ENCODE peak calls at places on chromosome 3, in nine cellular contexts. T is left ventricle myocardium inferior; F is hepatocyte; X is ovary; R is GM23248; H is AG04450; B is CD4-positive, alpha-beta memory T cell; J is cardiac muscle cell; Y is uterus. N is an unnamed sample. For H3K9me3, the result is how much of the 10 kb centered on the place peaks cover.

GRCh38 chr3:59540241-59540640 is 490.4 kb upstream of the CFAP20DC start:
- DNase-seq in T (no peak), F (no peak), X (no peak), R (peak), H (peak), B (no peak), J (no peak), Y (no peak), N (no peak)

GRCh38 chr3:72177075-72178050 is 392.4 kb upstream of the PROK2 start:
- DNase-seq in T (peak), F (peak), X (peak), R (peak), H (no peak), B (no peak), J (peak), Y (peak), N (peak)

GRCh38 chr3:115100806-115101205 is 46.3 kb downstream of the ZBTB20 start:
- DNase-seq in T (no peak), F (no peak), X (no peak), R (no peak), H (no peak), B (no peak), J (no peak), Y (no peak), N (no peak)

GRCh38 chr3:59235221-59236012 is 185.6 kb upstream of the CFAP20DC start:
- DNase-seq in T (no peak), F (no peak), X (no peak), R (peak), H (no peak), B (peak), J (no peak), Y (no peak), N (no peak)

GRCh38 chr3:179526989-179527391 is 35.7 kb upstream of the ACTL6A start:
- DNase-seq in T (peak), F (peak), X (peak), R (peak), H (peak), B (no peak), J (peak), Y (peak), N (peak)

GRCh38 chr3:138173769-138174420 is 826 bp downstream of the DBR1 start:
- DNase-seq in T (no peak), F (peak), X (no peak), R (peak), H (no peak), B (no peak), J (no peak), Y (no peak), N (no peak)

GRCh38 chr3:179175358-179175757 is 27.2 kb downstream of the PIK3CA start:
- DNase-seq in T (no peak), F (no peak), X (no peak), R (peak), H (no peak), B (no peak), J (no peak), Y (no peak), N (no peak)

GRCh38 chr3:143831208-143831607 is 17.1 kb downstream of the SLC9A9 start:
- DNase-seq in T (no peak), F (no peak), X (no peak), R (peak), H (no peak), B (no peak), J (peak), Y (no peak), N (no peak)

GRCh38 chr3:70053293-70053692 is 53.8 kb downstream of the SAMMSON start:
- DNase-seq in T (no peak), F (no peak), X (no peak), R (no peak), H (no peak), B (no peak), J (no peak), Y (no peak), N (no peak)

GRCh38 chr3:191136347-191136746 is 62.7 kb upstream of the OSTN start:
- DNase-seq in T (no peak), F (no peak), X (no peak), R (peak), H (no peak), B (no peak), J (peak), Y (no peak), N (no peak)

GRCh38 chr3:156816091-156816793 is 9.9 kb upstream of the LEKR1 start:
- DNase-seq in T (peak), F (peak), X (peak), R (peak), H (no peak), B (no peak), J (peak), Y (peak), N (peak)

GRCh38 chr3:107421170-107421792 is 44.0 kb downstream of the CCDC54 start:
- DNase-seq in T (no peak), F (peak), X (no peak), R (peak), H (no peak), B (peak), J (peak), Y (no peak), N (no peak)

GRCh38 chr3:186425788-186426730 is 64.0 kb upstream of the DGKG start:
- DNase-seq in T (no peak), F (peak), X (no peak), R (peak), H (peak), B (no peak), J (peak), Y (no peak), N (no peak)

GRCh38 chr3:123511084-123511483 is 62.2 kb upstream of the ADCY5 start:
- DNase-seq in T (no peak), F (no peak), X (no peak), R (no peak), H (no peak), B (no peak), J (no peak), Y (no peak), N (no peak)

GRCh38 chr3:151281671-151282334 is 3.5 kb upstream of the P2RY14 start:
- DNase-seq in T (no peak), F (no peak), X (no peak), R (no peak), H (peak), B (no peak), J (no peak), Y (no peak), N (no peak)

GRCh38 chr3:160755776-160756304 is at the start of gene PPM1L:
- DNase-seq in T (peak), F (peak), X (peak), R (peak), H (no peak), B (peak), J (peak), Y (peak), N (peak)

DNA sequence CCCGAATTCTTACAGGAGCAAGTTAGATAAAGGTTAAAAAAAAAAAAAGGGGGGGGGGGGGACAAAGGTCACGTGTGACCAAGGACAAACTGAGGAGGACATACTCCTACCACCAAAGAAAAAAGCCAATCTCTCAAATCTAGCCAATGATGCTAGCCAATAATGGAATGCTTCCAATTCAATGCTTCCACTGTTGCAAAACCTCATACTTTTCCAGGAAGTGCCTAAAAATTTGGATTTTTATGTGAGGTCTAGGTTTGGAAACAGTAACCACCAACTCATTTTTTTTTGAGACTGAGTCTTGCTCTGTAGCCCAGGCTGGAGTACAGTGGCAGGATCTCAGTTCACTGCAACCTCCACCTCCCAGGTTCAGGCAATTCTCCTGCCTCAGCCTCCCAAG is 11.4 kb downstream of the MSL2 start:
- DNase-seq in T (no peak), F (no peak), X (no peak), R (peak), H (no peak), B (no peak), J (peak), Y (no peak), N (no peak)
- H3K9me3 ChIP-seq in T (under half), F (under half), X (under half), R (under half), H (under half), B (under half), J (under half), Y (under half), N (under half)

GRCh38 chr3:44568561-44568960 is 13.6 kb downstream of the ZKSCAN7 start:
- DNase-seq in T (no peak), F (no peak), X (no peak), R (peak), H (no peak), B (no peak), J (no peak), Y (no peak), N (no peak)

GRCh38 chr3:44576661-44577060 is 8.1 kb upstream of the ZNF660 start:
- DNase-seq in T (no peak), F (no peak), X (no peak), R (no peak), H (no peak), B (no peak), J (no peak), Y (no peak), N (no peak)

DNA sequence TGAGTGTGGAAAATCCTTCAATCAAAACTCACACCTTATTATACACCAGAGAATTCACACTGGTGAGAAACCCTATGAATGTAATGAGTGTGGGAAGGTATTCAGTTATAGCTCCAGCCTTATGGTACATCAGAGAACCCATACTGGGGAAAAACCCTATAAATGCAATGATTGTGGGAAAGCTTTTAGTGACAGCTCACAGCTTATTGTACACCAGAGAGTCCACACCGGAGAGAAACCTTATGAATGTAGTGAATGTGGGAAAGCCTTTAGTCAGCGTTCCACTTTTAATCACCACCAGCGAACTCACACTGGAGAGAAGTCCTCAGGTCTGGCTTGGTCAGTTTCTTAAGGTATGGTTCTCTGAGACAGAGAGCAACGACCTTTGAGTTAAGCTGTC is 13.7 kb upstream of the ZNF660 start:
- DNase-seq in T (no peak), F (no peak), X (no peak), R (no peak), H (no peak), B (no peak), J (no peak), Y (no peak), N (no peak)
- H3K9me3 ChIP-seq in T (under half), F (under half), X (under half), R (under half), H (under half), B (under half), J (under half), Y (under half), N (under half)

DNA sequence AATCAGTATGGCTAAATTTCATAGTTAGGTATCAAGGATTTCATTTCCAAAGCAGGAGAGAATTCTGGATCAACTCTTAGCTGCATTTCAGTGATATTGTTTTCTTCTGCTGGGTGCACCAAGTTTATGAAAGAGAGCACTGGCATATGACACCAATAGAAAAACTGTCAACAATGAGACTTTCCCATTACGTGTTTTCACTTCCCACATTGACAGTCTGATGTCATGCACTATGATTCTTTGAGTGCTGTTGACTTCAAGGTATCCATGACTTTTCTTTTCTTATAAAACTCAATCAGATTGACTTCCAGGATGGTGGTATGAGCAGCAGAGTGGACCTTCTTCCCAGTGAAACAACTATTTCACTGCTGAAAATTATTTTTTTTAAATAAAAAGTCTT is 476.1 kb downstream of the EDEM1 start:
- DNase-seq in T (no peak), F (no peak), X (no peak), R (no peak), H (no peak), B (no peak), J (no peak), Y (no peak), N (no peak)
- H3K9me3 ChIP-seq in T (half or more), F (under half), X (under half), R (under half), H (under half), B (under half), J (under half), Y (under half), N (under half)

GRCh38 chr3:4340077-4340410 is 36.9 kb downstream of the SETMAR start:
- DNase-seq in T (no peak), F (no peak), X (no peak), R (no peak), H (no peak), B (no peak), J (no peak), Y (no peak), N (no peak)
- H3K9me3 ChIP-seq in T (under half), F (under half), X (under half), R (under half), H (under half), B (under half), J (under half), Y (under half), N (under half)

GRCh38 chr3:365268-365667 is 168.7 kb downstream of the CHL1 start:
- DNase-seq in T (no peak), F (no peak), X (no peak), R (no peak), H (no peak), B (no peak), J (no peak), Y (no peak), N (no peak)
- H3K9me3 ChIP-seq in T (under half), F (under half), X (under half), R (under half), H (under half), B (under half), J (under half), Y (under half), N (under half)

GRCh38 chr3:43046583-43046982 is 59.3 kb downstream of the POMGNT2 start:
- DNase-seq in T (no peak), F (no peak), X (no peak), R (no peak), H (no peak), B (no peak), J (no peak), Y (no peak), N (no peak)
- H3K9me3 ChIP-seq in T (half or more), F (under half), X (under half), R (under half), H (under half), B (under half), J (under half), Y (under half), N (under half)

GRCh38 chr3:120763601-120764000 is 21.1 kb downstream of the GTF2E1 start:
- DNase-seq in T (no peak), F (no peak), X (no peak), R (no peak), H (no peak), B (no peak), J (no peak), Y (no peak), N (no peak)
- H3K9me3 ChIP-seq in T (under half), F (under half), X (under half), R (under half), H (under half), B (under half), J (under half), Y (under half), N (under half)

N was measured in transverse colon.